ENCODE peak calls at places on chromosome 2, in ten cellular contexts. X is neuronal stem cell; F is IMR-90; I is kidney; Q is aorta; L is H1; Y is pancreas; C is cardiac muscle cell; E is CD4-positive, CD25-positive, alpha-beta regulatory T cell; R is fibroblast of lung. A is an unnamed sample.

GRCh38 chr2:41321341-41321740 is 726.5 kb upstream of the PKDCC start:
- DNase-seq in X (no peak), F (no peak), I (no peak), Q (no peak), L (no peak), Y (no peak), C (no peak), E (no peak), R (no peak), A (no peak)

GRCh38 chr2:151478011-151478410 is 68.3 kb downstream of the RIF1 start:
- DNase-seq in X (no peak), F (peak), I (no peak), Q (no peak), L (no peak), Y (no peak), C (no peak), E (no peak), R (peak), A (no peak)

GRCh38 chr2:2517399-2517798 is 186.3 kb upstream of the MYT1L start:
- DNase-seq in X (no peak), F (no peak), I (no peak), Q (no peak), L (no peak), Y (no peak), C (no peak), E (no peak), R (no peak), A (no peak)

GRCh38 chr2:233976690-233977294 is 59.6 kb downstream of the TRPM8 start:
- DNase-seq in X (peak), F (peak), I (no peak), Q (no peak), L (no peak), Y (no peak), C (peak), E (peak), R (peak), A (no peak)

GRCh38 chr2:181781082-181781786 is 100.9 kb upstream of the NEUROD1 start:
- DNase-seq in X (no peak), F (no peak), I (no peak), Q (no peak), L (no peak), Y (no peak), C (no peak), E (no peak), R (no peak), A (no peak)

GRCh38 chr2:41414486-41415230 is 633.2 kb upstream of the PKDCC start:
- DNase-seq in X (peak), F (no peak), I (no peak), Q (no peak), L (peak), Y (no peak), C (peak), E (peak), R (peak), A (no peak)

GRCh38 chr2:58540680-58541079 is 299.6 kb upstream of the FANCL start:
- DNase-seq in X (peak), F (no peak), I (no peak), Q (no peak), L (no peak), Y (no peak), C (no peak), E (no peak), R (no peak), A (no peak)

GRCh38 chr2:6934758-6935638 is 17.8 kb downstream of the RNF144A start:
- DNase-seq in X (no peak), F (no peak), I (no peak), Q (no peak), L (no peak), Y (no peak), C (no peak), E (no peak), R (no peak), A (no peak)

GRCh38 chr2:173749315-173749714 is 215.9 kb downstream of the SP3 start:
- DNase-seq in X (no peak), F (peak), I (no peak), Q (no peak), L (no peak), Y (no peak), C (peak), E (no peak), R (peak), A (no peak)

GRCh38 chr2:216445489-216445888 is 33.2 kb downstream of the SMARCAL1 start:
- DNase-seq in X (no peak), F (peak), I (no peak), Q (no peak), L (no peak), Y (no peak), C (no peak), E (no peak), R (no peak), A (no peak)

GRCh38 chr2:43142921-43143438 is 83.4 kb downstream of the ZFP36L2 start:
- DNase-seq in X (no peak), F (no peak), I (peak), Q (peak), L (no peak), Y (no peak), C (no peak), E (peak), R (no peak), A (no peak)

GRCh38 chr2:17166506-17166905 is 351.7 kb downstream of the RAD51AP2 start:
- DNase-seq in X (no peak), F (peak), I (no peak), Q (no peak), L (no peak), Y (no peak), C (no peak), E (no peak), R (peak), A (no peak)

GRCh38 chr2:149799296-149799695 is 211.7 kb upstream of the MMADHC start:
- DNase-seq in X (peak), F (no peak), I (no peak), Q (no peak), L (no peak), Y (no peak), C (peak), E (no peak), R (peak), A (no peak)

GRCh38 chr2:68251187-68251854 is 1.0 kb downstream of the PPP3R1 start:
- DNase-seq in X (peak), F (peak), I (peak), Q (peak), L (peak), Y (peak), C (peak), E (peak), R (peak), A (peak)

GRCh38 chr2:100524331-100524730 is 38.5 kb upstream of the PDCL3 start:
- DNase-seq in X (no peak), F (peak), I (no peak), Q (no peak), L (no peak), Y (no peak), C (no peak), E (no peak), R (no peak), A (no peak)

GRCh38 chr2:178282075-178282474 is 87.8 kb downstream of the OSBPL6 start:
- DNase-seq in X (no peak), F (peak), I (no peak), Q (no peak), L (peak), Y (no peak), C (peak), E (no peak), R (peak), A (no peak)

GRCh38 chr2:230318190-230319121 is 8.5 kb upstream of the SP140L start:
- DNase-seq in X (no peak), F (no peak), I (no peak), Q (no peak), L (no peak), Y (no peak), C (no peak), E (peak), R (no peak), A (no peak)

GRCh38 chr2:156147594-156148330 is 184.8 kb downstream of the NR4A2 start:
- DNase-seq in X (no peak), F (no peak), I (no peak), Q (no peak), L (no peak), Y (no peak), C (no peak), E (peak), R (peak), A (no peak)

GRCh38 chr2:236643480-236643879 is 73.9 kb downstream of the ACKR3 start:
- DNase-seq in X (no peak), F (no peak), I (no peak), Q (no peak), L (no peak), Y (peak), C (no peak), E (no peak), R (no peak), A (no peak)

GRCh38 chr2:236644067-236644466 is 74.4 kb downstream of the ACKR3 start:
- DNase-seq in X (no peak), F (no peak), I (peak), Q (no peak), L (no peak), Y (peak), C (no peak), E (no peak), R (no peak), A (no peak)

GRCh38 chr2:236646441-236646840 is 76.8 kb downstream of the ACKR3 start:
- DNase-seq in X (no peak), F (no peak), I (no peak), Q (no peak), L (no peak), Y (peak), C (no peak), E (no peak), R (no peak), A (no peak)

GRCh38 chr2:236642584-236643291 is 73.1 kb downstream of the ACKR3 start:
- DNase-seq in X (no peak), F (peak), I (peak), Q (peak), L (peak), Y (peak), C (peak), E (no peak), R (peak), A (peak)

DNA sequence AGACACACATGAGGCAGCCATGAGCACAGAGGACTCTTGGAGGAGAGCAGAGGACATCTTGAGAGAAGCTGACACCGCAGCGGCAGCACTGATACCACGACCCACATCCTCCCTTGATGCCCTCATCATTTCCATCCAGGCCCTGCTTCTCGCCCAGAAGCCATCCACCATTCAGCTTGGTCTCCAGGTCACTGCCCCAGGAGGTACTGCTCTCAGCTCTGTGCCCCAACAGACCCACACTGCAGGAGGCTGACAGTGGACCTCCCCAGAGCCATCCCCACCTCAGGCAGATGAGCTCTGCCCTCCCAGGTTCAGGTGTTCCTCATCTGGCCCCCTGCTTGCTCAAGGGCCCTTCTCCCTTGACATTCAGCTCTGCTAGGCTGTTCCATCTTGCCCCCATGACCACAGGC is 74.9 kb downstream of the ACKR3 start:
- DNase-seq in X (no peak), F (no peak), I (peak), Q (no peak), L (no peak), Y (peak), C (no peak), E (peak), R (no peak), A (no peak)
- H3K27ac ChIP-seq in X (no peak), F (no peak), I (no peak), Q (no peak), L (no peak), Y (no peak), C (no peak), E (no peak), R (no peak), A (no peak)

DNA sequence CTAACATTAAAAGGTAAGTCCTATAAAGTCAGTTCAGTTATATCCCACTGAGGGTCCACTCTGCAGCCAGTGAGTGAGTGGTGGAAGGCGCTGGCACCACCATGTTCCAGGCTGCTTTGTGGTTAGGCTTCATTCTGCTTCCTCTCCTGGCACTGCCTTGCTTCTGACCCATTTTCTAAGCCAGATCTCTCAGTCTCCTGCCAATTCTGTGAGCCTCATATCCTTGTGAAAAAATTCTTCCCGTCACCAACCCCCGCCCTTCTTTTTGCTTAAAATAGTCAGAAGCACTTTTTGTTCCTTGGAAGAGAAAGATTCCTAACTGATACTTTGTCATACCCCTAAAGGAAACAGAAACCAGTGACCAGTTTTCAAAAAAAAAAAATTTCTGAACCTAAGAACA is 139.8 kb upstream of the NCK2 start:
- DNase-seq in X (no peak), F (no peak), I (no peak), Q (no peak), L (no peak), Y (no peak), C (peak), E (no peak), R (peak), A (no peak)
- H3K27ac ChIP-seq in X (no peak), F (no peak), I (no peak), Q (no peak), L (no peak), Y (no peak), C (no peak), E (no peak), R (no peak), A (no peak)

GRCh38 chr2:65386340-65386739 is 46.1 kb downstream of the SPRED2 start:
- DNase-seq in X (no peak), F (no peak), I (no peak), Q (no peak), L (no peak), Y (peak), C (peak), E (no peak), R (peak), A (no peak)
- H3K27ac ChIP-seq in X (no peak), F (no peak), I (no peak), Q (no peak), L (no peak), Y (no peak), C (no peak), E (no peak), R (no peak), A (no peak)

GRCh38 chr2:136118819-136119716 is 1.1 kb upstream of the CXCR4 start:
- DNase-seq in X (peak), F (no peak), I (peak), Q (peak), L (no peak), Y (peak), C (no peak), E (peak), R (no peak), A (peak)
- H3K27ac ChIP-seq in X (no peak), F (no peak), I (peak), Q (no peak), L (no peak), Y (no peak), C (no peak), E (peak), R (no peak), A (no peak)

GRCh38 chr2:169775354-169775753 is 23.3 kb upstream of the SSB start:
- DNase-seq in X (no peak), F (no peak), I (no peak), Q (no peak), L (no peak), Y (no peak), C (no peak), E (no peak), R (no peak), A (no peak)
- H3K27ac ChIP-seq in X (no peak), F (peak), I (no peak), Q (no peak), L (no peak), Y (no peak), C (peak), E (no peak), R (no peak), A (no peak)

A was measured in ovary.